ENCODE peak calls at places on chromosomes 13 and 19, in four cellular contexts. R is T-helper 1 cell, H is NCI-H146, Q is HT-29. G is an unnamed sample.

GRCh38 chr13:106818971-106819370 is 251.0 kb upstream of the ARGLU1 start:
- DNase-seq in Q (no peak), R (no peak), H (no peak), G (no peak)

GRCh38 chr13:73131247-73131646 is 72.4 kb downstream of the KLF5 start:
- DNase-seq in Q (no peak), H (no peak), R (no peak), G (no peak)

GRCh38 chr13:30103161-30103858 is 204.0 kb downstream of the KATNAL1 start:
- DNase-seq in H (no peak), R (no peak), Q (no peak), G (no peak)

GRCh38 chr13:111969551-111970135 is 97.3 kb upstream of the SOX1 start:
- DNase-seq in R (no peak), Q (no peak), H (no peak), G (no peak)

GRCh38 chr19:8316351-8317125 is 4.6 kb downstream of the NDUFA7 start:
- DNase-seq in Q (no peak), R (no peak), H (no peak), G (no peak)

GRCh38 chr13:27960362-27961226 is 8.5 kb downstream of the CDX2 start:
- DNase-seq in Q (peak), H (peak), R (no peak), G (peak)

GRCh38 chr19:7328647-7329046 is 20.1 kb upstream of the ARHGEF18 start:
- DNase-seq in Q (no peak), H (no peak), R (no peak), G (no peak)

GRCh38 chr13:25717798-25718197 is 334.0 kb downstream of the SHISA2 start:
- DNase-seq in Q (no peak), R (no peak), H (no peak), G (no peak)

GRCh38 chr19:3361384-3362216 is 4.8 kb upstream of the NFIC start:
- DNase-seq in Q (no peak), R (no peak), H (no peak), G (no peak)

GRCh38 chr13:21365574-21365973 is 93.5 kb downstream of the ZDHHC20 start:
- DNase-seq in Q (no peak), R (no peak), H (no peak), G (no peak)

GRCh38 chr19:43501661-43502418 is 2.7 kb downstream of the PHLDB3 start:
- DNase-seq in Q (no peak), H (no peak), R (no peak), G (no peak)

GRCh38 chr19:17136026-17136425 is 60.4 kb downstream of the MYO9B start:
- DNase-seq in Q (no peak), H (no peak), R (no peak), G (no peak)

GRCh38 chr13:20492641-20493040 is 33.0 kb downstream of the CRYL1 start:
- DNase-seq in R (no peak), Q (peak), H (peak), G (peak)

GRCh38 chr19:3292958-3293529 is 68.6 kb downstream of the CELF5 start:
- DNase-seq in R (no peak), H (no peak), Q (no peak), G (no peak)

GRCh38 chr13:85725433-85725832 is 73.8 kb downstream of the SLITRK6 start:
- DNase-seq in H (peak), Q (peak), R (no peak), G (no peak)

GRCh38 chr13:93861818-93862217 is 617.7 kb downstream of the DCT start:
- DNase-seq in H (no peak), R (no peak), Q (no peak), G (no peak)

GRCh38 chr19:40646564-40647254 is 43.7 kb downstream of the NUMBL start:
- DNase-seq in R (no peak), H (no peak), Q (no peak), G (no peak)

GRCh38 chr19:38831142-38831605 is 420 bp downstream of the ECH1 start:
- DNase-seq in H (peak), R (no peak), Q (peak), G (peak)

GRCh38 chr13:44932850-44933251 is 56.4 kb downstream of the NUFIP1 start:
- DNase-seq in H (no peak), R (no peak), Q (no peak), G (no peak)

GRCh38 chr19:17078920-17079709 is 3.5 kb downstream of the MYO9B start:
- DNase-seq in H (no peak), R (no peak), Q (no peak), G (no peak)

GRCh38 chr13:52851153-52851962 is 2.9 kb upstream of the PCDH8 start:
- DNase-seq in Q (peak), R (no peak), H (peak), G (peak)

GRCh38 chr19:16088351-16088984 is 12.2 kb downstream of the TPM4 start:
- DNase-seq in R (no peak), Q (peak), H (no peak), G (no peak)

GRCh38 chr19:3443840-3444694 is 36.3 kb downstream of the SMIM24 start:
- DNase-seq in Q (no peak), H (peak), R (no peak), G (peak)

GRCh38 chr13:101512650-101513049 is 60.2 kb downstream of the ITGBL1 start:
- DNase-seq in H (no peak), Q (no peak), R (no peak), G (no peak)

G was measured in COR-L47.